ENCODE peak calls at places on chromosomes 6 and 20, in six cellular contexts. H, B, L, A, E and P are unnamed samples.

GRCh38 chr6:42627674-42628073 is 63.8 kb downstream of the UBR2 start:
- DNase-seq in H (no peak), B (no peak), L (no peak), A (no peak), E (no peak), P (no peak)

GRCh38 chr6:53960311-53960710 is 150.9 kb upstream of the MLIP start:
- DNase-seq in H (no peak), B (no peak), L (no peak), A (no peak), E (no peak), P (no peak)

GRCh38 chr20:53642196-53643030 is 48.8 kb upstream of the ZNF217 start:
- DNase-seq in H (no peak), B (no peak), L (no peak), A (peak), E (peak), P (peak)

GRCh38 chr6:140623498-140623897 is 1249.0 kb upstream of the CITED2 start:
- DNase-seq in H (no peak), B (no peak), L (peak), A (no peak), E (no peak), P (peak)

GRCh38 chr6:163943647-163944395 is 529.3 kb downstream of the QKI start:
- DNase-seq in H (peak), B (no peak), L (peak), A (peak), E (no peak), P (no peak)

GRCh38 chr20:35954907-35955251 is 577 bp upstream of the SCAND1 start:
- DNase-seq in H (no peak), B (peak), L (no peak), A (no peak), E (no peak), P (no peak)

GRCh38 chr20:32537657-32538525 is 47.2 kb downstream of the NOL4L start:
- DNase-seq in H (no peak), B (no peak), L (no peak), A (peak), E (no peak), P (no peak)

GRCh38 chr6:28004350-28005123 is 47.5 kb downstream of the OR2B6 start:
- DNase-seq in H (no peak), B (no peak), L (no peak), A (no peak), E (no peak), P (no peak)

GRCh38 chr6:11434565-11435326 is 102.8 kb upstream of the TMEM170B start:
- DNase-seq in H (no peak), B (no peak), L (peak), A (no peak), E (no peak), P (no peak)

GRCh38 chr20:19786311-19786710 is 28.3 kb downstream of the RIN2 start:
- DNase-seq in H (no peak), B (no peak), L (peak), A (no peak), E (no peak), P (peak)

GRCh38 chr6:46129301-46129633 is 522 bp upstream of the ENPP4 start:
- DNase-seq in H (no peak), B (no peak), L (no peak), A (no peak), E (no peak), P (no peak)

GRCh38 chr6:163712569-163712966 is 298.1 kb downstream of the QKI start:
- DNase-seq in H (no peak), B (no peak), L (no peak), A (no peak), E (no peak), P (no peak)

GRCh38 chr20:44001667-44002596 is 87.3 kb downstream of the TOX2 start:
- DNase-seq in H (no peak), B (no peak), L (no peak), A (no peak), E (no peak), P (no peak)

GRCh38 chr6:101000334-101000733 is 119.2 kb upstream of the ASCC3 start:
- DNase-seq in H (no peak), B (no peak), L (no peak), A (no peak), E (no peak), P (no peak)

GRCh38 chr6:30684386-30685156 is 1.9 kb downstream of the PPP1R18 start:
- DNase-seq in H (no peak), B (peak), L (no peak), A (no peak), E (peak), P (no peak)

GRCh38 chr20:41862023-41862422 is 243.8 kb upstream of the CHD6 start:
- DNase-seq in H (no peak), B (no peak), L (no peak), A (peak), E (no peak), P (no peak)

GRCh38 chr6:167298166-167298565 is 7.1 kb downstream of the UNC93A start:
- DNase-seq in H (no peak), B (no peak), L (no peak), A (no peak), E (no peak), P (no peak)

GRCh38 chr20:60254901-60255411 is 296.7 kb downstream of the CDH26 start:
- DNase-seq in H (no peak), B (no peak), L (peak), A (no peak), E (no peak), P (peak)

GRCh38 chr6:43146228-43146627 is 24.8 kb upstream of the SRF start:
- DNase-seq in H (no peak), B (no peak), L (no peak), A (no peak), E (no peak), P (no peak)

GRCh38 chr6:12261502-12261901 is 28.7 kb upstream of the EDN1 start:
- DNase-seq in H (no peak), B (no peak), L (no peak), A (no peak), E (no peak), P (no peak)

GRCh38 chr6:35139924-35140524 is 1.1 kb downstream of the TCP11 start:
- DNase-seq in H (no peak), B (no peak), L (peak), A (peak), E (peak), P (peak)

GRCh38 chr6:53725791-53726575 is 60.4 kb upstream of the KLHL31 start:
- DNase-seq in H (peak), B (peak), L (peak), A (peak), E (peak), P (peak)

GRCh38 chr20:8144282-8145245 is 12.5 kb downstream of the PLCB1 start:
- DNase-seq in H (no peak), B (no peak), L (peak), A (peak), E (no peak), P (peak)

GRCh38 chr20:56400001-56400640 is 7.7 kb downstream of the CSTF1 start:
- DNase-seq in H (no peak), B (peak), L (peak), A (peak), E (peak), P (peak)

GRCh38 chr20:63330940-63331339 is 30.2 kb downstream of the CHRNA4 start:
- DNase-seq in H (no peak), B (no peak), L (no peak), A (peak), E (no peak), P (no peak)

GRCh38 chr20:50467618-50468373 is 42.4 kb upstream of the PTPN1 start:
- DNase-seq in H (no peak), B (no peak), L (peak), A (peak), E (no peak), P (no peak)

GRCh38 chr6:85642774-85643529 is at the start of gene SYNCRIP:
- DNase-seq in H (peak), B (peak), L (peak), A (peak), E (peak), P (peak)

GRCh38 chr6:31576897-31577341 is 1.6 kb downstream of the TNF start:
- DNase-seq in H (no peak), B (no peak), L (no peak), A (peak), E (no peak), P (no peak)

GRCh38 chr6:112286010-112286409 is 31.6 kb upstream of the LAMA4 start:
- DNase-seq in H (no peak), B (peak), L (no peak), A (no peak), E (peak), P (no peak)